ENCODE peak calls at places on chromosomes 4 and X, in six cellular contexts. A, T, X, W, N and I are unnamed samples.

GRCh38 chr4:78336093-78336943 is 215.3 kb upstream of the ANXA3 start:
- DNase-seq in W (no peak), T (no peak), N (no peak), X (no peak), A (no peak), I (no peak)

GRCh38 chrX:74293343-74293946 is 10.5 kb upstream of the ZCCHC13 start:
- DNase-seq in W (peak; percentile 71), X (peak; percentile 85), T (peak; percentile 31), N (peak; percentile 63), A (peak; percentile 38), I (peak; percentile 85)

GRCh38 chr4:82786004-82786400 is 12.6 kb downstream of the SCD5 start:
- DNase-seq in T (no peak), A (no peak), N (no peak), W (no peak), X (no peak), I (no peak)

GRCh38 chr4:11468901-11469300 is 40.2 kb upstream of the HS3ST1 start:
- DNase-seq in N (no peak), T (no peak), X (no peak), A (no peak), W (no peak), I (no peak)

GRCh38 chr4:25308761-25309160 is 3.8 kb upstream of the ZCCHC4 start:
- DNase-seq in N (no peak), W (peak; percentile 79), X (no peak), T (no peak), A (no peak), I (peak; percentile 11)

GRCh38 chrX:13283512-13283911 is 36.3 kb downstream of the ATXN3L start:
- DNase-seq in A (no peak), W (no peak), T (no peak), X (no peak), N (no peak), I (no peak)

GRCh38 chr4:73525611-73526010 is 44.1 kb downstream of the AFM start:
- DNase-seq in A (no peak), W (no peak), X (no peak), N (no peak), T (no peak), I (no peak)

GRCh38 chrX:95330292-95330691 is 1354.3 kb upstream of the DIAPH2 start:
- DNase-seq in A (no peak), T (no peak), N (no peak), X (no peak), W (no peak), I (no peak)

GRCh38 chr4:173752610-173753009 is 222.6 kb upstream of the HAND2 start:
- DNase-seq in T (no peak), A (no peak), X (no peak), W (peak; percentile 3), N (no peak), I (no peak)

GRCh38 chr4:113026556-113026955 is 22.9 kb upstream of the ANK2 start:
- DNase-seq in X (no peak), A (no peak), N (no peak), W (peak; percentile 47), T (no peak), I (peak; percentile 8)

GRCh38 chr4:156294577-156294976 is 340.9 kb upstream of the CTSO start:
- DNase-seq in N (no peak), A (no peak), X (no peak), W (peak; percentile 75), T (no peak), I (peak; percentile 46)

GRCh38 chrX:10529344-10529743 is 91.0 kb downstream of the MID1 start:
- DNase-seq in W (peak; percentile 64), N (no peak), T (no peak), X (no peak), A (no peak), I (peak; percentile 10)

GRCh38 chr4:151862766-151863165 is 102.0 kb upstream of the GATB start:
- DNase-seq in X (no peak), W (peak; percentile 44), T (no peak), N (no peak), A (no peak), I (no peak)

GRCh38 chrX:13334491-13334890 is 14.6 kb upstream of the ATXN3L start:
- DNase-seq in N (no peak), T (no peak), W (no peak), X (no peak), A (no peak), I (no peak)